ENCODE peak calls at places on chromosome 11, in seven cellular contexts. One of them, this sample, is unnamed.

GRCh38 chr11:103327721-103328120 is 218.5 kb downstream of the DYNC2H1 start:
- DNase-seq in stimulated activated CD8-positive, alpha-beta memory T cell treated with anti-CD3 and anti-CD28 coated beads, Interleukin-4, amount 100 ng/mL, for 48 hours: no peak
- DNase-seq in CD4-positive, alpha-beta T cell: no peak
- DNase-seq in stimulated activated CD4-positive, alpha-beta T cell treated with anti-CD3 and anti-CD28 coated beads, Interleukin-4, amount 100 ng/mL, for 4 hours: no peak
- DNase-seq in astrocyte of the spinal cord: no peak
- DNase-seq in cardiac fibroblast: peak
- DNase-seq in bronchial epithelial cell: no peak
- DNase-seq in this sample: no peak

GRCh38 chr11:26319906-26320305 is 12.0 kb upstream of the ANO3 start:
- DNase-seq in stimulated activated CD4-positive, alpha-beta T cell treated with anti-CD3 and anti-CD28 coated beads, Interleukin-4, amount 100 ng/mL, for 4 hours: no peak
- DNase-seq in bronchial epithelial cell: peak
- DNase-seq in CD4-positive, alpha-beta T cell: no peak
- DNase-seq in stimulated activated CD8-positive, alpha-beta memory T cell treated with anti-CD3 and anti-CD28 coated beads, Interleukin-4, amount 100 ng/mL, for 48 hours: no peak
- DNase-seq in astrocyte of the spinal cord: peak
- DNase-seq in cardiac fibroblast: peak
- DNase-seq in this sample: no peak

GRCh38 chr11:44854146-44854545 is 96.5 kb downstream of the TP53I11 start:
- DNase-seq in stimulated activated CD8-positive, alpha-beta memory T cell treated with anti-CD3 and anti-CD28 coated beads, Interleukin-4, amount 100 ng/mL, for 48 hours: no peak
- DNase-seq in cardiac fibroblast: no peak
- DNase-seq in CD4-positive, alpha-beta T cell: no peak
- DNase-seq in bronchial epithelial cell: no peak
- DNase-seq in stimulated activated CD4-positive, alpha-beta T cell treated with anti-CD3 and anti-CD28 coated beads, Interleukin-4, amount 100 ng/mL, for 4 hours: no peak
- DNase-seq in astrocyte of the spinal cord: no peak
- DNase-seq in this sample: no peak

GRCh38 chr11:68338041-68338800 is 25.8 kb downstream of the LRP5 start:
- DNase-seq in stimulated activated CD4-positive, alpha-beta T cell treated with anti-CD3 and anti-CD28 coated beads, Interleukin-4, amount 100 ng/mL, for 4 hours: no peak
- DNase-seq in cardiac fibroblast: peak
- DNase-seq in bronchial epithelial cell: peak
- DNase-seq in astrocyte of the spinal cord: no peak
- DNase-seq in CD4-positive, alpha-beta T cell: no peak
- DNase-seq in stimulated activated CD8-positive, alpha-beta memory T cell treated with anti-CD3 and anti-CD28 coated beads, Interleukin-4, amount 100 ng/mL, for 48 hours: no peak
- DNase-seq in this sample: no peak

GRCh38 chr11:279966-280761 is 2.0 kb downstream of the NLRP6 start:
- DNase-seq in stimulated activated CD8-positive, alpha-beta memory T cell treated with anti-CD3 and anti-CD28 coated beads, Interleukin-4, amount 100 ng/mL, for 48 hours: peak
- DNase-seq in astrocyte of the spinal cord: peak
- DNase-seq in CD4-positive, alpha-beta T cell: no peak
- DNase-seq in cardiac fibroblast: peak
- DNase-seq in stimulated activated CD4-positive, alpha-beta T cell treated with anti-CD3 and anti-CD28 coated beads, Interleukin-4, amount 100 ng/mL, for 4 hours: peak
- DNase-seq in bronchial epithelial cell: no peak
- DNase-seq in this sample: no peak

GRCh38 chr11:128210148-128210940 is 377.0 kb downstream of the ETS1 start:
- DNase-seq in CD4-positive, alpha-beta T cell: no peak
- DNase-seq in stimulated activated CD4-positive, alpha-beta T cell treated with anti-CD3 and anti-CD28 coated beads, Interleukin-4, amount 100 ng/mL, for 4 hours: no peak
- DNase-seq in stimulated activated CD8-positive, alpha-beta memory T cell treated with anti-CD3 and anti-CD28 coated beads, Interleukin-4, amount 100 ng/mL, for 48 hours: no peak
- DNase-seq in astrocyte of the spinal cord: peak
- DNase-seq in bronchial epithelial cell: peak
- DNase-seq in cardiac fibroblast: peak
- DNase-seq in this sample: no peak

GRCh38 chr11:108466405-108466804 is 924 bp downstream of the C11orf65 start:
- DNase-seq in astrocyte of the spinal cord: no peak
- DNase-seq in CD4-positive, alpha-beta T cell: no peak
- DNase-seq in cardiac fibroblast: no peak
- DNase-seq in bronchial epithelial cell: no peak
- DNase-seq in stimulated activated CD8-positive, alpha-beta memory T cell treated with anti-CD3 and anti-CD28 coated beads, Interleukin-4, amount 100 ng/mL, for 48 hours: no peak
- DNase-seq in stimulated activated CD4-positive, alpha-beta T cell treated with anti-CD3 and anti-CD28 coated beads, Interleukin-4, amount 100 ng/mL, for 4 hours: no peak
- DNase-seq in this sample: no peak

GRCh38 chr11:103338621-103339484 is 229.6 kb downstream of the DYNC2H1 start:
- DNase-seq in bronchial epithelial cell: peak
- DNase-seq in cardiac fibroblast: peak
- DNase-seq in CD4-positive, alpha-beta T cell: no peak
- DNase-seq in stimulated activated CD8-positive, alpha-beta memory T cell treated with anti-CD3 and anti-CD28 coated beads, Interleukin-4, amount 100 ng/mL, for 48 hours: no peak
- DNase-seq in stimulated activated CD4-positive, alpha-beta T cell treated with anti-CD3 and anti-CD28 coated beads, Interleukin-4, amount 100 ng/mL, for 4 hours: no peak
- DNase-seq in astrocyte of the spinal cord: peak
- DNase-seq in this sample: no peak

GRCh38 chr11:121714356-121714755 is 261.6 kb upstream of the SORL1-AS1 start:
- DNase-seq in stimulated activated CD4-positive, alpha-beta T cell treated with anti-CD3 and anti-CD28 coated beads, Interleukin-4, amount 100 ng/mL, for 4 hours: no peak
- DNase-seq in astrocyte of the spinal cord: no peak
- DNase-seq in cardiac fibroblast: no peak
- DNase-seq in stimulated activated CD8-positive, alpha-beta memory T cell treated with anti-CD3 and anti-CD28 coated beads, Interleukin-4, amount 100 ng/mL, for 48 hours: no peak
- DNase-seq in bronchial epithelial cell: no peak
- DNase-seq in CD4-positive, alpha-beta T cell: no peak
- DNase-seq in this sample: no peak

GRCh38 chr11:43541993-43542392 is 138.5 kb upstream of the HSD17B12 start:
- DNase-seq in bronchial epithelial cell: no peak
- DNase-seq in astrocyte of the spinal cord: no peak
- DNase-seq in stimulated activated CD4-positive, alpha-beta T cell treated with anti-CD3 and anti-CD28 coated beads, Interleukin-4, amount 100 ng/mL, for 4 hours: no peak
- DNase-seq in stimulated activated CD8-positive, alpha-beta memory T cell treated with anti-CD3 and anti-CD28 coated beads, Interleukin-4, amount 100 ng/mL, for 48 hours: no peak
- DNase-seq in CD4-positive, alpha-beta T cell: no peak
- DNase-seq in cardiac fibroblast: no peak
- DNase-seq in this sample: no peak

GRCh38 chr11:40987895-40988435 is 471.5 kb downstream of the LRRC4C start:
- DNase-seq in cardiac fibroblast: no peak
- DNase-seq in CD4-positive, alpha-beta T cell: no peak
- DNase-seq in bronchial epithelial cell: peak
- DNase-seq in stimulated activated CD8-positive, alpha-beta memory T cell treated with anti-CD3 and anti-CD28 coated beads, Interleukin-4, amount 100 ng/mL, for 48 hours: no peak
- DNase-seq in astrocyte of the spinal cord: no peak
- DNase-seq in stimulated activated CD4-positive, alpha-beta T cell treated with anti-CD3 and anti-CD28 coated beads, Interleukin-4, amount 100 ng/mL, for 4 hours: no peak
- DNase-seq in this sample: no peak

GRCh38 chr11:1858154-1858553 is 5.3 kb downstream of the LSP1 start:
- DNase-seq in bronchial epithelial cell: no peak
- DNase-seq in astrocyte of the spinal cord: no peak
- DNase-seq in CD4-positive, alpha-beta T cell: no peak
- DNase-seq in stimulated activated CD4-positive, alpha-beta T cell treated with anti-CD3 and anti-CD28 coated beads, Interleukin-4, amount 100 ng/mL, for 4 hours: no peak
- DNase-seq in stimulated activated CD8-positive, alpha-beta memory T cell treated with anti-CD3 and anti-CD28 coated beads, Interleukin-4, amount 100 ng/mL, for 48 hours: no peak
- DNase-seq in cardiac fibroblast: no peak
- DNase-seq in this sample: no peak

GRCh38 chr11:129323896-129324522 is 51.6 kb upstream of the BARX2 start:
- DNase-seq in stimulated activated CD8-positive, alpha-beta memory T cell treated with anti-CD3 and anti-CD28 coated beads, Interleukin-4, amount 100 ng/mL, for 48 hours: no peak
- DNase-seq in CD4-positive, alpha-beta T cell: no peak
- DNase-seq in stimulated activated CD4-positive, alpha-beta T cell treated with anti-CD3 and anti-CD28 coated beads, Interleukin-4, amount 100 ng/mL, for 4 hours: no peak
- DNase-seq in astrocyte of the spinal cord: peak
- DNase-seq in cardiac fibroblast: peak
- DNase-seq in bronchial epithelial cell: peak
- DNase-seq in this sample: no peak

GRCh38 chr11:70483077-70483861 is 84.9 kb downstream of the CTTN start:
- DNase-seq in astrocyte of the spinal cord: peak
- DNase-seq in stimulated activated CD4-positive, alpha-beta T cell treated with anti-CD3 and anti-CD28 coated beads, Interleukin-4, amount 100 ng/mL, for 4 hours: no peak
- DNase-seq in CD4-positive, alpha-beta T cell: no peak
- DNase-seq in stimulated activated CD8-positive, alpha-beta memory T cell treated with anti-CD3 and anti-CD28 coated beads, Interleukin-4, amount 100 ng/mL, for 48 hours: no peak
- DNase-seq in cardiac fibroblast: peak
- DNase-seq in bronchial epithelial cell: peak
- DNase-seq in this sample: no peak

GRCh38 chr11:108743851-108744250 is 79.0 kb downstream of the DDX10 start:
- DNase-seq in bronchial epithelial cell: no peak
- DNase-seq in stimulated activated CD4-positive, alpha-beta T cell treated with anti-CD3 and anti-CD28 coated beads, Interleukin-4, amount 100 ng/mL, for 4 hours: no peak
- DNase-seq in stimulated activated CD8-positive, alpha-beta memory T cell treated with anti-CD3 and anti-CD28 coated beads, Interleukin-4, amount 100 ng/mL, for 48 hours: no peak
- DNase-seq in astrocyte of the spinal cord: no peak
- DNase-seq in cardiac fibroblast: no peak
- DNase-seq in CD4-positive, alpha-beta T cell: no peak
- DNase-seq in this sample: no peak

GRCh38 chr11:95682552-95682951 is 107.0 kb downstream of the FAM76B start:
- DNase-seq in stimulated activated CD4-positive, alpha-beta T cell treated with anti-CD3 and anti-CD28 coated beads, Interleukin-4, amount 100 ng/mL, for 4 hours: no peak
- DNase-seq in cardiac fibroblast: no peak
- DNase-seq in bronchial epithelial cell: peak
- DNase-seq in astrocyte of the spinal cord: peak
- DNase-seq in stimulated activated CD8-positive, alpha-beta memory T cell treated with anti-CD3 and anti-CD28 coated beads, Interleukin-4, amount 100 ng/mL, for 48 hours: peak
- DNase-seq in CD4-positive, alpha-beta T cell: no peak
- DNase-seq in this sample: no peak

GRCh38 chr11:122354029-122354697 is 238.1 kb upstream of the BLID start:
- DNase-seq in cardiac fibroblast: peak
- DNase-seq in astrocyte of the spinal cord: no peak
- DNase-seq in stimulated activated CD4-positive, alpha-beta T cell treated with anti-CD3 and anti-CD28 coated beads, Interleukin-4, amount 100 ng/mL, for 4 hours: no peak
- DNase-seq in stimulated activated CD8-positive, alpha-beta memory T cell treated with anti-CD3 and anti-CD28 coated beads, Interleukin-4, amount 100 ng/mL, for 48 hours: no peak
- DNase-seq in CD4-positive, alpha-beta T cell: no peak
- DNase-seq in bronchial epithelial cell: no peak
- DNase-seq in this sample: no peak

This sample was measured in activated T-cell treated with anti-CD3 and anti-CD28 coated beads, Interleukin-2, amount 50 U/mL, for 4 hours.